ENCODE peak calls at places on chromosomes 7 and 10, in ten cellular contexts. X is GM20000; T is NCI-H1417; L is NAMALWA; G is AG04450; Z is cardiac fibroblast; C is mucosa of descending colon; S is adrenal gland; F is AG09319; W is activated naive CD4-positive, alpha-beta T cell. V is an unnamed sample.

GRCh38 chr7:10588084-10588483 is 385.6 kb upstream of the PHF14 start:
- DNase-seq in Z (no peak), X (no peak), G (no peak), W (no peak), C (no peak), T (no peak), F (no peak), L (no peak), S (no peak), V (no peak)

GRCh38 chr7:87797798-87798403 is 78.3 kb downstream of the SLC25A40 start:
- DNase-seq in X (peak; percentile 56), C (no peak), Z (peak; percentile 66), F (peak; percentile 12), W (no peak), T (peak; percentile 47), G (peak; percentile 7), L (peak; percentile 85), S (no peak), V (peak; percentile 61)

GRCh38 chr7:48563334-48563733 is 361.0 kb upstream of the CDC14C start:
- DNase-seq in F (no peak), L (no peak), W (no peak), X (no peak), G (no peak), S (no peak), C (no peak), T (no peak), Z (no peak), V (no peak)

GRCh38 chr7:143120696-143121405 is 11.0 kb upstream of the PIP start:
- DNase-seq in Z (no peak), G (no peak), C (no peak), L (no peak), T (no peak), W (no peak), X (no peak), F (no peak), S (no peak), V (no peak)

GRCh38 chr10:98168147-98168546 is 33.7 kb downstream of the R3HCC1L start:
- DNase-seq in F (no peak), W (no peak), X (no peak), Z (no peak), G (no peak), L (peak; percentile 87), T (no peak), C (no peak), S (no peak), V (no peak)

GRCh38 chr10:13877154-13877909 is 290.6 kb downstream of the PRPF18 start:
- DNase-seq in W (no peak), X (no peak), T (no peak), Z (peak; percentile 69), G (no peak), S (no peak), L (no peak), F (no peak), C (no peak), V (peak; percentile 48)

GRCh38 chr10:87915989-87916388 is 52.6 kb downstream of the PTEN start:
- DNase-seq in F (no peak), T (no peak), L (no peak), C (no peak), S (no peak), X (no peak), W (no peak), Z (peak; percentile 62), G (no peak), V (peak; percentile 60)

GRCh38 chr10:74901867-74902439 is 75.6 kb downstream of the KAT6B start:
- DNase-seq in Z (no peak), F (no peak), X (no peak), S (no peak), L (no peak), C (no peak), T (no peak), G (no peak), W (no peak), V (no peak)

GRCh38 chr10:109895095-109895818 is 28.1 kb downstream of the XPNPEP1 start:
- DNase-seq in W (no peak), G (no peak), C (peak; percentile 60), S (no peak), L (no peak), T (no peak), F (no peak), Z (peak; percentile 61), X (no peak), V (peak; percentile 51)

GRCh38 chr7:55497521-55497920 is 74.8 kb downstream of the VOPP1 start:
- DNase-seq in F (no peak), S (no peak), Z (no peak), C (no peak), G (no peak), L (no peak), X (no peak), T (no peak), W (no peak), V (no peak)

GRCh38 chr7:105337529-105337928 is 51.2 kb downstream of the SRPK2 start:
- DNase-seq in W (no peak), F (no peak), Z (no peak), X (no peak), S (no peak), L (no peak), G (no peak), T (no peak), C (no peak), V (no peak)

GRCh38 chr10:23472181-23472580 is 33.3 kb downstream of the OTUD1 start:
- DNase-seq in X (no peak), S (no peak), L (no peak), F (no peak), G (no peak), C (no peak), Z (no peak), W (no peak), T (no peak), V (no peak)

GRCh38 chr7:111735661-111736323 is 173.5 kb upstream of the IMMP2L start:
- DNase-seq in L (peak; percentile 85), S (peak; percentile 77), Z (peak; percentile 88), F (no peak), T (peak; percentile 48), W (no peak), G (peak; percentile 43), C (no peak), X (peak; percentile 60), V (peak; percentile 79)

GRCh38 chr7:66206116-66206908 is 1.2 kb downstream of the TPST1 start:
- DNase-seq in X (no peak), W (no peak), G (no peak), L (no peak), F (no peak), T (no peak), S (peak; percentile 53), Z (no peak), C (no peak), V (no peak)

GRCh38 chr10:62527019-62527827 is 153.1 kb downstream of the ZNF365 start:
- DNase-seq in T (no peak), C (peak; percentile 48), Z (no peak), L (peak; percentile 84), X (no peak), S (no peak), W (no peak), G (no peak), F (no peak), V (no peak)

GRCh38 chr7:35253182-35253679 is 669 bp downstream of the TBX20 start:
- DNase-seq in Z (no peak), C (no peak), F (no peak), L (no peak), S (no peak), W (no peak), T (peak; percentile 72), X (no peak), G (no peak), V (peak; percentile 28)

GRCh38 chr10:6530966-6531365 is 49.1 kb downstream of the PRKCQ start:
- DNase-seq in L (no peak), G (no peak), X (no peak), F (no peak), Z (no peak), S (no peak), T (no peak), W (no peak), C (no peak), V (no peak)

GRCh38 chr10:71144824-71145223 is 67.5 kb upstream of the UNC5B start:
- DNase-seq in S (peak; percentile 31), G (no peak), T (no peak), Z (no peak), W (no peak), L (no peak), F (no peak), C (no peak), X (no peak), V (no peak)

GRCh38 chr7:132666076-132666775 is 90.0 kb upstream of the PLXNA4 start:
- DNase-seq in S (no peak), X (no peak), L (peak; percentile 13), Z (peak; percentile 6), W (no peak), G (no peak), F (no peak), C (no peak), T (no peak), V (peak; percentile 39)

GRCh38 chr7:130669051-130669700 is 628 bp upstream of the COPG2 start:
- DNase-seq in W (no peak), S (no peak), X (no peak), Z (no peak), F (no peak), G (no peak), C (no peak), T (no peak), L (peak; percentile 29), V (no peak)

GRCh38 chr10:12890958-12891357 is 110.6 kb downstream of the CCDC3 start:
- DNase-seq in L (no peak), G (no peak), X (no peak), C (no peak), S (no peak), T (no peak), F (no peak), Z (no peak), W (no peak), V (no peak)

GRCh38 chr10:7210516-7210915 is 200.3 kb downstream of the SFMBT2 start:
- DNase-seq in F (no peak), S (no peak), G (no peak), X (no peak), C (no peak), W (no peak), L (no peak), Z (no peak), T (no peak), V (no peak)